ENCODE peak calls at places on chromosomes 11 and 22, in seven cellular contexts. S is activated CD8-positive, alpha-beta memory T cell treated with anti-CD3 and anti-CD28 coated beads, Interleukin-2, amount 50 U/mL, for 48 hours; X is heart right ventricle; G is GDM1; H is lung; B is stimulated activated CD4-positive, alpha-beta T cell treated with anti-CD3 and anti-CD28 coated beads, Interleukin-2, amount 100 ng/mL, for 24 hours; J is stimulated activated CD8-positive, alpha-beta memory T cell treated with anti-CD3 and anti-CD28 coated beads, Interleukin-15, amount 100 ng/mL, for 1 hour. M is an unnamed sample.

GRCh38 chr11:61893981-61894380 is 2.6 kb upstream of the FADS3 start:
- DNase-seq in S (no peak), X (no peak), G (no peak), H (no peak), B (no peak), J (no peak), M (no peak)

GRCh38 chr11:83566948-83567347 is 280.8 kb upstream of the CCDC90B start:
- DNase-seq in S (no peak), X (no peak), G (no peak), H (no peak), B (no peak), J (no peak), M (no peak)

GRCh38 chr11:88414385-88414861 is 76.9 kb upstream of the CTSC start:
- DNase-seq in S (no peak), X (no peak), G (peak; percentile 61), H (peak; percentile 42), B (no peak), J (no peak), M (no peak)

GRCh38 chr11:88411265-88411664 is 73.7 kb upstream of the CTSC start:
- DNase-seq in S (no peak), X (no peak), G (no peak), H (no peak), B (no peak), J (no peak), M (no peak)

GRCh38 chr22:30250713-30251267 is 4.2 kb upstream of the LIF start:
- DNase-seq in S (peak; percentile 76), X (no peak), G (no peak), H (no peak), B (peak; percentile 54), J (no peak), M (no peak)

GRCh38 chr11:84437129-84438123 is 1151.3 kb upstream of the CCDC90B start:
- DNase-seq in S (no peak), X (no peak), G (no peak), H (no peak), B (no peak), J (no peak), M (no peak)

GRCh38 chr11:93724090-93724489 is 17.2 kb downstream of the TAF1D start:
- DNase-seq in S (no peak), X (no peak), G (no peak), H (no peak), B (no peak), J (no peak), M (no peak)

GRCh38 chr11:75802022-75802912 is 12.7 kb upstream of the UVRAG start:
- DNase-seq in S (no peak), X (no peak), G (no peak), H (no peak), B (no peak), J (no peak), M (no peak)

GRCh38 chr11:47394322-47395224 is 13.8 kb upstream of the SLC39A13 start:
- DNase-seq in S (peak; percentile 78), X (peak; percentile 63), G (peak; percentile 83), H (peak; percentile 66), B (peak; percentile 67), J (no peak), M (no peak)

GRCh38 chr11:1060885-1061616 is 13.6 kb upstream of the MUC2 start:
- DNase-seq in S (no peak), X (peak; percentile 15), G (no peak), H (no peak), B (no peak), J (no peak), M (no peak)

GRCh38 chr22:36404436-36404835 is 16.7 kb upstream of the MYH9 start:
- DNase-seq in S (no peak), X (no peak), G (no peak), H (no peak), B (no peak), J (no peak), M (no peak)

GRCh38 chr11:29310016-29310415 is 706.8 kb downstream of the KCNA4 start:
- DNase-seq in S (no peak), X (no peak), G (no peak), H (no peak), B (no peak), J (no peak), M (no peak)

GRCh38 chr11:20033806-20034205 is 126.5 kb downstream of the DBX1 start:
- DNase-seq in S (no peak), X (no peak), G (no peak), H (no peak), B (no peak), J (no peak), M (no peak)

GRCh38 chr11:85485902-85486301 is 141.2 kb downstream of the DLG2 start:
- DNase-seq in S (no peak), X (no peak), G (no peak), H (no peak), B (no peak), J (no peak), M (no peak)

GRCh38 chr11:313787-314547 is at the start of gene IFITM1:
- DNase-seq in S (peak; percentile 81), X (peak; percentile 22), G (peak; percentile 82), H (no peak), B (peak; percentile 63), J (no peak), M (no peak)

GRCh38 chr11:118619444-118620205 is 12.2 kb downstream of the PHLDB1 start:
- DNase-seq in S (no peak), X (no peak), G (peak; percentile 59), H (no peak), B (no peak), J (no peak), M (no peak)

GRCh38 chr11:128359515-128359914 is 227.8 kb downstream of the ETS1 start:
- DNase-seq in S (no peak), X (no peak), G (no peak), H (no peak), B (no peak), J (no peak), M (no peak)

GRCh38 chr11:111528557-111528956 is 12.0 kb upstream of the LAYN start:
- DNase-seq in S (no peak), X (no peak), G (no peak), H (no peak), B (no peak), J (no peak), M (no peak)

GRCh38 chr11:97751405-97751804 is 1269.3 kb upstream of the CNTN5 start:
- DNase-seq in S (no peak), X (peak; percentile 40), G (no peak), H (no peak), B (no peak), J (no peak), M (no peak)

GRCh38 chr11:44112083-44112865 is 16.8 kb downstream of the EXT2 start:
- DNase-seq in S (no peak), X (peak; percentile 33), G (no peak), H (no peak), B (no peak), J (no peak), M (peak; percentile 65)

GRCh38 chr11:8386134-8386864 is 122.6 kb upstream of the LMO1 start:
- DNase-seq in S (no peak), X (no peak), G (no peak), H (no peak), B (no peak), J (no peak), M (no peak)

GRCh38 chr22:39384750-39385480 is 14.7 kb upstream of the TAB1 start:
- DNase-seq in S (no peak), X (no peak), G (no peak), H (no peak), B (no peak), J (no peak), M (no peak)

GRCh38 chr22:28032896-28033295 is 113.8 kb upstream of the PITPNB start:
- DNase-seq in S (no peak), X (no peak), G (no peak), H (no peak), B (no peak), J (no peak), M (no peak)

GRCh38 chr11:127873478-127873877 is 713.9 kb downstream of the ETS1 start:
- DNase-seq in S (no peak), X (no peak), G (no peak), H (no peak), B (no peak), J (no peak), M (no peak)

GRCh38 chr22:23061471-23062280 is 8.6 kb upstream of the GNAZ start:
- DNase-seq in S (peak; percentile 36), X (peak; percentile 1), G (no peak), H (no peak), B (no peak), J (no peak), M (no peak)

GRCh38 chr22:20972014-20972797 is 5.2 kb downstream of the AIFM3 start:
- DNase-seq in S (no peak), X (no peak), G (no peak), H (no peak), B (no peak), J (no peak), M (no peak)

GRCh38 chr11:17604201-17604912 is 57.3 kb downstream of the OTOG start:
- DNase-seq in S (no peak), X (no peak), G (no peak), H (peak; percentile 27), B (no peak), J (no peak), M (no peak)

GRCh38 chr22:17782621-17783020 is 8.4 kb upstream of the BID start:
- DNase-seq in S (no peak), X (no peak), G (no peak), H (no peak), B (no peak), J (no peak), M (no peak)

GRCh38 chr11:72782081-72782920 is 11.5 kb downstream of the STARD10 start:
- DNase-seq in S (no peak), X (no peak), G (no peak), H (no peak), B (no peak), J (no peak), M (no peak)

GRCh38 chr22:30286813-30287625 is 2.3 kb downstream of the CASTOR1 start:
- DNase-seq in S (peak; percentile 99), X (peak; percentile 75), G (peak; percentile 69), H (peak; percentile 75), B (peak; percentile 93), J (peak; percentile 77), M (peak; percentile 38)

GRCh38 chr11:119175493-119176077 is 7.1 kb downstream of the NLRX1 start:
- DNase-seq in S (no peak), X (no peak), G (no peak), H (no peak), B (no peak), J (no peak), M (no peak)

GRCh38 chr11:72369786-72370185 is 64.5 kb downstream of the CLPB start:
- DNase-seq in S (no peak), X (no peak), G (no peak), H (no peak), B (no peak), J (no peak), M (no peak)

GRCh38 chr11:22920939-22921565 is 60.8 kb upstream of the CCDC179 start:
- DNase-seq in S (no peak), X (no peak), G (peak; percentile 3), H (no peak), B (no peak), J (no peak), M (peak; percentile 14)

GRCh38 chr11:29336727-29337212 is 680.1 kb downstream of the KCNA4 start:
- DNase-seq in S (no peak), X (no peak), G (no peak), H (no peak), B (no peak), J (no peak), M (no peak)

GRCh38 chr11:75706260-75706729 is 11.3 kb upstream of the MOGAT2 start:
- DNase-seq in S (peak; percentile 87), X (peak; percentile 66), G (peak; percentile 49), H (peak; percentile 71), B (peak; percentile 71), J (peak; percentile 41), M (peak; percentile 23)

GRCh38 chr11:74681686-74682651 is 49.3 kb downstream of the CHRDL2 start:
- DNase-seq in S (no peak), X (peak; percentile 63), G (no peak), H (no peak), B (no peak), J (no peak), M (no peak)

GRCh38 chr11:77066229-77067023 is at the start of gene CAPN5:
- DNase-seq in S (peak; percentile 93), X (peak; percentile 95), G (peak; percentile 74), H (peak; percentile 88), B (peak; percentile 92), J (peak; percentile 70), M (peak; percentile 72)